ENCODE peak calls at places on chromosomes 12 and 14, in ten cellular contexts. L, S, P, M, I, O, J, G, X and Q are unnamed samples.
A peak's percentile ranks its signal among the peaks of the same experiment; 100 is the strongest.

GRCh38 chr12:41681898-41682297 is 462.8 kb downstream of the GXYLT1 start:
- DNase-seq in L (no peak), S (no peak), P (no peak), M (no peak), I (no peak), O (no peak), J (no peak), G (no peak), X (no peak), Q (no peak)

GRCh38 chr12:52903855-52904508 is 894 bp downstream of the KRT8 start:
- DNase-seq in L (peak; percentile 56), S (no peak), P (peak; percentile 10), M (peak; percentile 74), I (no peak), O (no peak), J (peak; percentile 64), G (peak; percentile 27), X (peak; percentile 33), Q (peak; percentile 89)

GRCh38 chr12:65800928-65801327 is 23.4 kb upstream of the HMGA2 start:
- DNase-seq in L (no peak), S (no peak), P (no peak), M (no peak), I (no peak), O (no peak), J (no peak), G (no peak), X (peak; percentile 37), Q (peak; percentile 44)

GRCh38 chr14:61269321-61270083 is 11.6 kb downstream of the TMEM30B start:
- DNase-seq in L (peak; percentile 72), S (peak; percentile 83), P (peak; percentile 80), M (peak; percentile 61), I (peak; percentile 45), O (peak; percentile 80), J (peak; percentile 84), G (peak; percentile 92), X (peak; percentile 73), Q (peak; percentile 86)

GRCh38 chr14:83913466-83913865 is 1616.5 kb upstream of the FLRT2 start:
- DNase-seq in L (no peak), S (no peak), P (no peak), M (no peak), I (no peak), O (no peak), J (no peak), G (no peak), X (no peak), Q (no peak)

GRCh38 chr14:63544641-63545234 is 1.6 kb upstream of the PPP2R5E start:
- DNase-seq in L (no peak), S (no peak), P (peak; percentile 51), M (no peak), I (no peak), O (peak; percentile 29), J (no peak), G (no peak), X (peak; percentile 36), Q (peak; percentile 59)

GRCh38 chr14:89792489-89793366 is 161.8 kb downstream of the EFCAB11 start:
- DNase-seq in L (no peak), S (no peak), P (peak; percentile 43), M (no peak), I (peak; percentile 88), O (no peak), J (no peak), G (no peak), X (no peak), Q (no peak)

GRCh38 chr12:27511031-27511722 is 12.8 kb upstream of the PPFIBP1 start:
- DNase-seq in L (no peak), S (no peak), P (peak; percentile 32), M (no peak), I (no peak), O (no peak), J (no peak), G (no peak), X (peak; percentile 73), Q (no peak)

GRCh38 chr12:132803883-132804282 is 24.8 kb downstream of the GOLGA3 start:
- DNase-seq in L (no peak), S (no peak), P (no peak), M (no peak), I (no peak), O (peak; percentile 20), J (no peak), G (no peak), X (no peak), Q (peak; percentile 99)

GRCh38 chr14:81234268-81234667 is 13.5 kb upstream of the GTF2A1 start:
- DNase-seq in L (no peak), S (no peak), P (peak; percentile 25), M (no peak), I (no peak), O (no peak), J (no peak), G (no peak), X (no peak), Q (no peak)

GRCh38 chr14:78254911-78255431 is 84.8 kb downstream of the NRXN3 start:
- DNase-seq in L (no peak), S (no peak), P (no peak), M (peak; percentile 9), I (no peak), O (peak; percentile 85), J (no peak), G (no peak), X (peak; percentile 80), Q (no peak)

GRCh38 chr12:52208424-52209165 is 16.8 kb upstream of the KRT80 start:
- DNase-seq in L (no peak), S (no peak), P (peak; percentile 31), M (no peak), I (no peak), O (peak; percentile 70), J (no peak), G (no peak), X (no peak), Q (peak; percentile 61)

GRCh38 chr12:104462325-104462724 is 5.6 kb downstream of the CHST11 start:
- DNase-seq in L (no peak), S (no peak), P (no peak), M (no peak), I (no peak), O (no peak), J (no peak), G (no peak), X (no peak), Q (no peak)
- H3K4me3 ChIP-seq in L (no peak overlapping the region), S (no peak overlapping the region), P (no peak overlapping the region), M (no peak overlapping the region), I (no peak overlapping the region), O (no peak overlapping the region), J (no peak overlapping the region), G (no peak overlapping the region), X (no peak overlapping the region), Q (no peak overlapping the region)

DNA sequence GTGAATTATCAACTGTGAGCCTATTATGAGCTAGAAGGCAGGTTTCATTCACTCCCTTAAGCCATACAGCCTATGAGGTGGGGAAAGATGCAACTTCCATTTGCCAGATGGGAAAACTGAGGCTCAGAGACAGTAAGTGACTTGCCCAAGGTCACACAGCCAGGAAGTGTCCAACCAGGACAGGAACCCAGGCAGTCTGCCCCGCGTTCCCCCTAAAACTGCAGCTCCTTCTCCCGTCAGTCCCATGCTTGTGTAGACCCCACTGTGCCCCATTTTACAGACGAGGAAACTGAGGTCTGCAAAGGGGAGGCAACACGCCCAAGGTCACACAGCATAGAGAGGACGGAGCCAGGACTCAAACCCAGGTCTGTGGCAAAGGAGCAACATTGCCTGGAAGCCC is 50.6 kb downstream of the NCOR2 start:
- DNase-seq in L (no peak), S (no peak), P (no peak), M (no peak), I (no peak), O (no peak), J (no peak), G (no peak), X (no peak), Q (no peak)
- H3K4me3 ChIP-seq in L (no peak overlapping the region), S (peak overlapping the region; percentile 44), P (peak overlapping the region; percentile 65), M (no peak overlapping the region), I (peak overlapping the region; percentile 53), O (peak overlapping the region; percentile 68), J (peak overlapping the region; percentile 43), G (no peak overlapping the region), X (peak overlapping the region; percentile 65), Q (peak overlapping the region; percentile 75)

GRCh38 chr12:47902131-47902639 is 2.6 kb downstream of the VDR start:
- DNase-seq in L (no peak), S (no peak), P (no peak), M (no peak), I (no peak), O (no peak), J (no peak), G (no peak), X (no peak), Q (no peak)

GRCh38 chr12:47903927-47904646 is 707 bp downstream of the VDR start:
- DNase-seq in L (no peak), S (peak; percentile 73), P (peak; percentile 83), M (no peak), I (peak; percentile 46), O (peak; percentile 86), J (peak; percentile 82), G (peak; percentile 26), X (peak; percentile 87), Q (no peak)

GRCh38 chr12:47903151-47903611 is 1.6 kb downstream of the VDR start:
- DNase-seq in L (no peak), S (peak; percentile 76), P (peak; percentile 80), M (no peak), I (no peak), O (peak; percentile 64), J (peak; percentile 73), G (no peak), X (peak; percentile 88), Q (peak; percentile 89)

GRCh38 chr12:47905313-47905730 is 528 bp upstream of the VDR start:
- DNase-seq in L (no peak), S (peak; percentile 84), P (no peak), M (peak; percentile 38), I (no peak), O (peak; percentile 65), J (peak; percentile 83), G (peak; percentile 46), X (peak; percentile 8), Q (no peak)

GRCh38 chr12:47904647-47905312 is at the start of gene VDR:
- DNase-seq in L (peak; percentile 60), S (peak; percentile 88), P (peak; percentile 72), M (peak; percentile 71), I (peak; percentile 63), O (peak; percentile 89), J (peak; percentile 92), G (peak; percentile 85), X (peak; percentile 62), Q (peak; percentile 93)
- H3K4me3 ChIP-seq in L (peak within 1 kb of the TSS; percentile 76), S (peak within 1 kb of the TSS; percentile 60), P (peak within 1 kb of the TSS; percentile 82), M (peak within 1 kb of the TSS; percentile 60), I (peak within 1 kb of the TSS; percentile 60), O (peak within 1 kb of the TSS; percentile 78), J (peak within 1 kb of the TSS; percentile 62), G (peak within 1 kb of the TSS; percentile 49), X (peak within 1 kb of the TSS; percentile 73), Q (peak within 1 kb of the TSS; percentile 82)

GRCh38 chr12:113712481-113712880 is 240.8 kb upstream of the LHX5 start:
- DNase-seq in L (no peak), S (no peak), P (no peak), M (no peak), I (no peak), O (no peak), J (no peak), G (no peak), X (no peak), Q (no peak)

GRCh38 chr12:113709456-113709855 is 237.8 kb upstream of the LHX5 start:
- DNase-seq in L (no peak), S (no peak), P (no peak), M (no peak), I (no peak), O (no peak), J (no peak), G (no peak), X (no peak), Q (no peak)

DNA sequence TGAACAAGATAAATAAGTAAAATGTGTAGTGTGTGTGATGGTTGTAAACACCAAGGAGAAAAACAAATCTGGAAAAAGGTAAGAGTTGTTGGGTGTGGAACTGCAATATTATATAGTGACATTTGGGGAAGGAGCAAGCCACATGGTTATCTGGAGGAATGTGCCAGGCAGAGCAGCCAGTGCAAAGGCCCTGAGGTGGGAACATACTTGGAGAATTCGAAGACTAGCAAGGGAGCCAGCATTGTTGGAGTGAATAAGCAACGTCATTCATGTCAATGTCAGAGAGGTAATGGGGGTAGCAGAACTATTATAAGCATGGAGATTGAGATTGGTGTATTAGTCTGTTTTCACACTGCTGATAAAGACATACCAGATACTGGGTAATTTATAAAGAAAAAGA is 241.5 kb upstream of the LHX5 start:
- DNase-seq in L (no peak), S (no peak), P (no peak), M (no peak), I (no peak), O (no peak), J (no peak), G (no peak), X (no peak), Q (no peak)
- H3K4me3 ChIP-seq in L (no peak overlapping the region), S (no peak overlapping the region), P (no peak overlapping the region), M (no peak overlapping the region), I (no peak overlapping the region), O (no peak overlapping the region), J (no peak overlapping the region), G (no peak overlapping the region), X (no peak overlapping the region), Q (no peak overlapping the region)